ENCODE peak calls at places on chromosomes 12 and 14, in seven cellular contexts. H is NAMALWA; B is MV-4-11; Q is choroid plexus epithelial cell; Y is neural crest cell; C is thyroid gland; I is activated T-cell treated with anti-CD3 and anti-CD28 coated beads, Interleukin-2, amount 50 U/mL, for 4 hours. M is an unnamed sample.

GRCh38 chr12:115204957-115205754 is 521.2 kb upstream of the TBX3 start:
- DNase-seq in H (no peak), B (peak), Q (peak), Y (no peak), C (no peak), I (no peak), M (peak)

GRCh38 chr12:89040146-89040964 is 311.9 kb downstream of the DUSP6 start:
- DNase-seq in H (no peak), B (peak), Q (peak), Y (no peak), C (no peak), I (peak), M (peak)

GRCh38 chr14:72743626-72744025 is 150.3 kb downstream of the DPF3 start:
- DNase-seq in H (no peak), B (no peak), Q (no peak), Y (no peak), C (no peak), I (no peak), M (no peak)

GRCh38 chr14:58712357-58712756 is 74.6 kb downstream of the DACT1 start:
- DNase-seq in H (no peak), B (no peak), Q (peak), Y (no peak), C (no peak), I (no peak), M (no peak)

GRCh38 chr14:54420478-54421116 is 20.6 kb downstream of the CNIH1 start:
- DNase-seq in H (peak), B (peak), Q (peak), Y (peak), C (peak), I (no peak), M (peak)

GRCh38 chr14:79161576-79161975 is 991.4 kb downstream of the NRXN3 start:
- DNase-seq in H (no peak), B (no peak), Q (peak), Y (peak), C (no peak), I (no peak), M (no peak)

GRCh38 chr12:107660230-107660629 is 25.4 kb upstream of the PWP1 start:
- DNase-seq in H (no peak), B (peak), Q (no peak), Y (no peak), C (no peak), I (no peak), M (peak)

GRCh38 chr12:46260153-46260912 is 8.5 kb downstream of the SLC38A1 start:
- DNase-seq in H (no peak), B (no peak), Q (peak), Y (no peak), C (no peak), I (no peak), M (peak)

GRCh38 chr14:34685819-34686428 is 28.5 kb downstream of the CFL2 start:
- DNase-seq in H (no peak), B (no peak), Q (no peak), Y (no peak), C (no peak), I (no peak), M (no peak)

GRCh38 chr14:53147893-53148292 is 5.2 kb downstream of the DDHD1 start:
- DNase-seq in H (no peak), B (peak), Q (no peak), Y (no peak), C (no peak), I (no peak), M (no peak)

GRCh38 chr12:94187351-94187750 is 39.0 kb downstream of the PLXNC1 start:
- DNase-seq in H (no peak), B (no peak), Q (no peak), Y (no peak), C (no peak), I (no peak), M (no peak)

GRCh38 chr12:121673013-121673441 is 3.6 kb upstream of the MORN3 start:
- DNase-seq in H (no peak), B (no peak), Q (no peak), Y (no peak), C (peak), I (no peak), M (no peak)

GRCh38 chr12:12035229-12035628 is 35.5 kb upstream of the BCL2L14 start:
- DNase-seq in H (no peak), B (no peak), Q (no peak), Y (no peak), C (no peak), I (no peak), M (no peak)

GRCh38 chr14:54278087-54278486 is 118.7 kb upstream of the CDKN3 start:
- DNase-seq in H (peak), B (no peak), Q (peak), Y (no peak), C (peak), I (no peak), M (no peak)

GRCh38 chr12:27635349-27635972 is 60.8 kb upstream of the REP15 start:
- DNase-seq in H (peak), B (peak), Q (peak), Y (no peak), C (no peak), I (no peak), M (peak)

GRCh38 chr12:63150255-63151060 is 543 bp downstream of the AVPR1A start:
- DNase-seq in H (no peak), B (no peak), Q (peak), Y (peak), C (peak), I (no peak), M (no peak)

GRCh38 chr12:92030618-92031017 is 115.0 kb downstream of the BTG1 start:
- DNase-seq in H (peak), B (no peak), Q (peak), Y (no peak), C (peak), I (peak), M (no peak)

GRCh38 chr12:51635371-51635770 is 44.3 kb downstream of the SCN8A start:
- DNase-seq in H (no peak), B (no peak), Q (no peak), Y (no peak), C (no peak), I (no peak), M (peak)

GRCh38 chr12:102659200-102659911 is 179.0 kb upstream of the IGF1 start:
- DNase-seq in H (peak), B (peak), Q (no peak), Y (no peak), C (peak), I (no peak), M (no peak)

GRCh38 chr14:74551903-74552371 is 58.4 kb downstream of the ISCA2 start:
- DNase-seq in H (no peak), B (no peak), Q (no peak), Y (no peak), C (no peak), I (no peak), M (no peak)

GRCh38 chr12:12901158-12901791 is 9.9 kb downstream of the GPRC5A start:
- DNase-seq in H (no peak), B (peak), Q (peak), Y (no peak), C (no peak), I (no peak), M (peak)

GRCh38 chr12:1300460-1300859 is 293.9 kb downstream of the FBXL14 start:
- DNase-seq in H (no peak), B (no peak), Q (no peak), Y (no peak), C (no peak), I (no peak), M (no peak)

GRCh38 chr12:121872546-121873223 is 14.0 kb upstream of the HPD start:
- DNase-seq in H (no peak), B (no peak), Q (peak), Y (no peak), C (no peak), I (no peak), M (peak)

GRCh38 chr14:69013943-69014782 is 35.1 kb upstream of the ACTN1 start:
- DNase-seq in H (no peak), B (peak), Q (peak), Y (no peak), C (peak), I (no peak), M (peak)

GRCh38 chr12:87728936-87729593 is 300.1 kb downstream of the C12orf50 start:
- DNase-seq in H (no peak), B (no peak), Q (peak), Y (no peak), C (no peak), I (no peak), M (no peak)

M was measured in PC-3.